ENCODE peak calls at places on chromosome X, in six cellular contexts. M, H, F, S, P and L are unnamed samples.

GRCh38 chrX:47690175-47690574 is 31.2 kb upstream of the UXT start:
- DNase-seq in M (no peak), H (no peak), F (no peak), S (no peak), P (peak), L (no peak)

GRCh38 chrX:39875834-39876625 is 221.7 kb downstream of the BCOR start:
- DNase-seq in M (no peak), H (no peak), F (no peak), S (no peak), P (no peak), L (no peak)

GRCh38 chrX:67693928-67694327 is 150.1 kb downstream of the AR start:
- DNase-seq in M (no peak), H (no peak), F (no peak), S (peak), P (peak), L (no peak)

GRCh38 chrX:1164322-1165288 is 47.8 kb downstream of the CRLF2 start:
- DNase-seq in M (no peak), H (no peak), F (peak), S (no peak), P (no peak), L (peak)

GRCh38 chrX:134512566-134512965 is 52.6 kb downstream of the HPRT1 start:
- DNase-seq in M (peak), H (no peak), F (no peak), S (peak), P (peak), L (peak)

GRCh38 chrX:128020701-128021100 is 31.5 kb downstream of the ACTRT1 start:
- DNase-seq in M (peak), H (no peak), F (no peak), S (no peak), P (no peak), L (no peak)

GRCh38 chrX:140354431-140355120 is 150.3 kb downstream of the SOX3 start:
- DNase-seq in M (no peak), H (no peak), F (no peak), S (no peak), P (no peak), L (no peak)

GRCh38 chrX:44105228-44105913 is 132.2 kb upstream of the NDP start:
- DNase-seq in M (no peak), H (no peak), F (no peak), S (no peak), P (no peak), L (no peak)

GRCh38 chrX:11137543-11138139 is 26.5 kb downstream of the HCCS start:
- DNase-seq in M (peak), H (no peak), F (peak), S (peak), P (peak), L (peak)

GRCh38 chrX:104668550-104668949 is 102.6 kb downstream of the IL1RAPL2 start:
- DNase-seq in M (peak), H (no peak), F (no peak), S (peak), P (peak), L (peak)

GRCh38 chrX:136694491-136695087 is 46.6 kb downstream of the CD40LG start:
- DNase-seq in M (peak), H (no peak), F (peak), S (peak), P (peak), L (peak)

GRCh38 chrX:150362599-150363481 is at the start of gene MAMLD1:
- DNase-seq in M (peak), H (no peak), F (peak), S (peak), P (peak), L (peak)

GRCh38 chrX:65752294-65752693 is 84.8 kb downstream of the MSN start:
- DNase-seq in M (no peak), H (no peak), F (no peak), S (no peak), P (no peak), L (no peak)

GRCh38 chrX:39969099-39969825 is 128.5 kb downstream of the BCOR start:
- DNase-seq in M (no peak), H (no peak), F (no peak), S (no peak), P (no peak), L (no peak)

GRCh38 chrX:133188631-133189030 is 29.5 kb downstream of the TFDP3 start:
- DNase-seq in M (no peak), H (no peak), F (no peak), S (no peak), P (no peak), L (no peak)

GRCh38 chrX:121755541-121755940 is 708.1 kb downstream of the GLUD2 start:
- DNase-seq in M (no peak), H (no peak), F (no peak), S (no peak), P (no peak), L (no peak)

GRCh38 chrX:134570509-134570846 is 87.8 kb downstream of the PLAC1 start:
- DNase-seq in M (no peak), H (no peak), F (no peak), S (no peak), P (no peak), L (no peak)

GRCh38 chrX:155896512-155896911 is 15.4 kb downstream of the VAMP7 start:
- DNase-seq in M (no peak), H (no peak), F (no peak), S (no peak), P (no peak), L (no peak)

GRCh38 chrX:136711147-136711546 is 63.2 kb downstream of the CD40LG start:
- DNase-seq in M (peak), H (no peak), F (no peak), S (peak), P (peak), L (no peak)

GRCh38 chrX:6149231-6149870 is 79.3 kb downstream of the NLGN4X start:
- DNase-seq in M (no peak), H (no peak), F (no peak), S (no peak), P (no peak), L (no peak)

GRCh38 chrX:49102221-49102620 is 21.3 kb downstream of the GPKOW start:
- DNase-seq in M (no peak), H (no peak), F (no peak), S (no peak), P (no peak), L (no peak)